ENCODE peak calls at places on chromosome 4, in ten cellular contexts. J is right atrium auricular region, S is K562, L is A549, X is ascending aorta, H is foreskin fibroblast, D is GM20000, M is sigmoid colon, E is epithelial cell of esophagus, C is omental fat pad. Y is an unnamed sample.

GRCh38 chr4:26075588-26075987 is 161.6 kb downstream of the SMIM20 start:
- DNase-seq in J (no peak), S (no peak), L (no peak), X (peak; percentile 27), H (peak; percentile 38), D (no peak), M (no peak), E (peak; percentile 62), C (no peak), Y (no peak)

GRCh38 chr4:2857349-2857927 is 13.8 kb downstream of the ADD1 start:
- DNase-seq in J (no peak), S (no peak), L (no peak), X (no peak), H (no peak), D (no peak), M (no peak), E (no peak), C (no peak), Y (no peak)

GRCh38 chr4:32775049-32775448 is 2054.9 kb downstream of the PCDH7 start:
- DNase-seq in J (no peak), S (peak; percentile 0), L (no peak), X (no peak), H (peak; percentile 22), D (no peak), M (no peak), E (peak; percentile 77), C (no peak), Y (no peak)

GRCh38 chr4:90443231-90443630 is 316.0 kb downstream of the CCSER1 start:
- DNase-seq in J (no peak), S (no peak), L (no peak), X (no peak), H (no peak), D (no peak), M (no peak), E (peak; percentile 82), C (no peak), Y (no peak)

GRCh38 chr4:3176625-3177229 is 72.2 kb upstream of the MSANTD1 start:
- DNase-seq in J (no peak), S (no peak), L (no peak), X (no peak), H (no peak), D (no peak), M (no peak), E (no peak), C (no peak), Y (no peak)

GRCh38 chr4:3431446-3431993 is 10.2 kb upstream of the HGFAC start:
- DNase-seq in J (no peak), S (no peak), L (no peak), X (no peak), H (no peak), D (no peak), M (no peak), E (no peak), C (no peak), Y (no peak)

GRCh38 chr4:35934370-35934981 is 309.8 kb downstream of the ARAP2 start:
- DNase-seq in J (no peak), S (peak; percentile 12), L (no peak), X (no peak), H (peak; percentile 30), D (peak; percentile 8), M (no peak), E (peak; percentile 36), C (no peak), Y (no peak)

GRCh38 chr4:76208005-76208765 is 5.4 kb downstream of the SCARB2 start:
- DNase-seq in J (peak; percentile 93), S (peak; percentile 47), L (no peak), X (peak; percentile 88), H (peak; percentile 95), D (no peak), M (peak; percentile 93), E (peak; percentile 90), C (no peak), Y (peak; percentile 94)

GRCh38 chr4:26061248-26061986 is 147.4 kb downstream of the SMIM20 start:
- DNase-seq in J (no peak), S (peak; percentile 57), L (peak; percentile 15), X (no peak), H (peak; percentile 51), D (peak; percentile 75), M (no peak), E (peak; percentile 56), C (no peak), Y (peak; percentile 70)

GRCh38 chr4:150010525-150011126 is 67.6 kb upstream of the DCLK2 start:
- DNase-seq in J (no peak), S (peak; percentile 41), L (peak; percentile 31), X (peak; percentile 68), H (peak; percentile 74), D (peak; percentile 21), M (no peak), E (peak; percentile 72), C (no peak), Y (no peak)

GRCh38 chr4:38818441-38818976 is 13.9 kb upstream of the TLR1 start:
- DNase-seq in J (no peak), S (no peak), L (no peak), X (no peak), H (no peak), D (peak; percentile 75), M (no peak), E (peak; percentile 91), C (no peak), Y (no peak)
- TF ChIP-seq CTCF in J (no peak), S (no peak), L (no peak), X (no peak), H (no peak), D (no peak), M (no peak), E (no peak), C (no peak), Y (no peak)

GRCh38 chr4:68673143-68673542 is 2.7 kb upstream of the UGT2B15 start:
- DNase-seq in J (no peak), S (peak; percentile 3), L (no peak), X (no peak), H (no peak), D (no peak), M (no peak), E (no peak), C (no peak), Y (no peak)
- TF ChIP-seq CTCF in J (no peak), S (peak; percentile 30), L (no peak), X (no peak), H (no peak), D (no peak), M (no peak), E (no peak), C (no peak), Y (no peak)

GRCh38 chr4:29805871-29806480 is 914.2 kb upstream of the PCDH7 start:
- DNase-seq in J (no peak), S (no peak), L (no peak), X (no peak), H (no peak), D (no peak), M (no peak), E (no peak), C (no peak), Y (no peak)

GRCh38 chr4:29805245-29805644 is 914.9 kb upstream of the PCDH7 start:
- DNase-seq in J (no peak), S (no peak), L (no peak), X (no peak), H (no peak), D (no peak), M (no peak), E (no peak), C (no peak), Y (no peak)
- TF ChIP-seq CTCF in J (no peak), S (no peak), L (no peak), X (no peak), H (no peak), D (no peak), M (no peak), E (peak; percentile 23), C (no peak), Y (no peak)

DNA sequence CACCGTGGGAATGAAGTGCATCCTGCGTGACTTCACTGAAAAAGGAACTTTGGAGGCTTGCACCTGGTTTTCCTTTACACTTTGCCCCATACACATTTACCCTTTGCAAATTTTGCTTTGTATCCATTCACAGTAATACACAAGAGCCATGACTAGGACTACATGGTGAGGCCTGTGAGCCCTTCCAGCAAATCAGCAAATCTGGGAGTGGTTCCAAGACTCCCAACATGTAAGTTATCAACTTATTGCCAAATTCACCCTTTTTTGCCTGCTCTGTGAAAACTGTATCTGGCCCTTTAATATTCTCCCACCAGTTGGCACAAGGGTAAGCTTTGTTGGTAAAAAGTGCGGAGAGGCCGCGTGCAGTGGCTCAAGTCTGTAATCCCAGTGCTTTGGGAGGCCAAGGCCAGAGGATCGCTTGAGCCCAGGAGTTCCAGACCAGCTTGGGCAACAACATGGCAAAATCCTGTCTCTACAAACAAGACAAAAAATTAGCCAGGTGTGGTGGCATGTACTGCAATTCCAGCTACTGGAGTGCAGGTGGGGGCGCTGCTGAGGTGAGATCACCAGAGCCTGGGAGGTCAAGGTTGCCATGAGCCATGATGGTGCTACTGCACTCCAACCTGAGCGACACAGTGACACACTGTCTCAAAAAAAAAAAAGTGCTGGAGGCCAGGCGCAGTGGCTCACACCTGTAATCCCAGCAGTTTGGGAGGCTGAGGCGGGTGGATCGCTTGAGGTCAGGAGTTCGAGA is 5.0 kb downstream of the PRMT9 start:
- DNase-seq in J (no peak), S (peak; percentile 25), L (no peak), X (no peak), H (peak; percentile 52), D (no peak), M (no peak), E (peak; percentile 25), C (no peak), Y (no peak)
- TF ChIP-seq CTCF in J (no peak), S (peak; percentile 19), L (no peak), X (no peak), H (no peak), D (peak; percentile 31), M (no peak), E (no peak), C (no peak), Y (no peak)

DNA sequence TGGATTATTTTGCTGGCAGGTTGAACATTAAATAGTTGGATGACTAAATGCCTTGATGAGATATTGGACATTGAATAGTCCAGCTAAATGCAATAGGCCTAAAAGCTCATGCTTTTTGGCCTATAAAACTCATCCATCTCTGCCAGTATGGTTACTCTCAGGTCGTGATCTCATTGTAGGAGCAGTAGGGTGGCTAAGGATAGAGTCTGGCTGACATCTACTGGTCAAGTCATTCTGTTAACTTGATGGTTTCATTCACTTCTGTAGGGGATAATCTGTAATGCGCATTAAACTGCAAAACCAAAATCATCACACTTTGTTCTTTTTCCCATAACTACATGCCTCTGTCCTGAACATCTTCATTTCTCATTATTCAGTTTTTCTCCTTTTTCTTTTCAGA is 227.0 kb downstream of the DKK2 start:
- DNase-seq in J (no peak), S (no peak), L (no peak), X (no peak), H (peak; percentile 68), D (no peak), M (no peak), E (peak; percentile 72), C (no peak), Y (no peak)
- TF ChIP-seq CTCF in J (peak; percentile 21), S (no peak), L (peak; percentile 39), X (peak; percentile 52), H (peak; percentile 45), D (no peak), M (peak; percentile 59), E (peak; percentile 70), C (no peak), Y (no peak)

Y was measured in lower leg skin.